ENCODE peak calls at places on chromosomes 12 and 14, in four cellular contexts. I is astrocyte; O is effector memory CD4-positive, alpha-beta T cell; Z is body of pancreas. Q is an unnamed sample. For H3K36me3 and H3K27me3, the result is how much of the 10 kb centered on the place peaks cover.

GRCh38 chr12:123243851-123244250 is 10.6 kb downstream of the MTRFR start:
- DNase-seq in Z (no peak), I (no peak), O (no peak), Q (no peak)

GRCh38 chr14:92967346-92967926 is 44.5 kb downstream of the CHGA start:
- DNase-seq in O (no peak), I (no peak), Z (no peak), Q (no peak)

GRCh38 chr12:29176951-29177350 is 27.9 kb downstream of the FAR2 start:
- DNase-seq in Z (no peak), O (no peak), I (no peak), Q (no peak)

GRCh38 chr12:24778486-24779304 is 170.2 kb downstream of the BCAT1 start:
- DNase-seq in Z (no peak), O (no peak), I (peak), Q (no peak)

GRCh38 chr14:55430024-55430690 is 10.3 kb downstream of the TBPL2 start:
- DNase-seq in Z (peak), O (no peak), I (peak), Q (peak)

GRCh38 chr14:65074449-65075155 is 27.7 kb downstream of the MAX start:
- DNase-seq in Z (no peak), O (no peak), I (no peak), Q (no peak)

GRCh38 chr14:73462078-73462715 is 3.9 kb upstream of the NUMB start:
- DNase-seq in O (no peak), I (peak), Z (peak), Q (peak)

GRCh38 chr12:103771466-103771865 is 69.6 kb downstream of the NT5DC3 start:
- DNase-seq in Z (peak), O (no peak), I (peak), Q (peak)

GRCh38 chr14:85599939-85600338 is 70.0 kb downstream of the FLRT2 start:
- DNase-seq in O (no peak), I (peak), Z (no peak), Q (no peak)

GRCh38 chr14:101962503-101962874 is 1.9 kb upstream of the DYNC1H1 start:
- DNase-seq in Z (peak), O (no peak), I (peak), Q (peak)

GRCh38 chr14:61337893-61338292 is 16.5 kb downstream of the PRKCH start:
- DNase-seq in O (peak), Z (no peak), I (no peak), Q (no peak)

GRCh38 chr14:80798878-80799277 is 142.7 kb downstream of the CEP128 start:
- DNase-seq in O (no peak), I (no peak), Z (no peak), Q (no peak)

GRCh38 chr12:11580125-11580751 is 69.2 kb upstream of the ETV6 start:
- DNase-seq in Z (no peak), O (no peak), I (peak), Q (peak)

GRCh38 chr12:31265722-31266121 is 60.2 kb downstream of the SINHCAF start:
- DNase-seq in Z (no peak), O (no peak), I (no peak), Q (no peak)

GRCh38 chr12:120006248-120006975 is 17.4 kb downstream of the BICDL1 start:
- DNase-seq in O (peak), Z (no peak), I (no peak), Q (no peak)

GRCh38 chr14:22539831-22540230 is 49.2 kb downstream of the DAD1 start:
- DNase-seq in O (no peak), Z (no peak), I (no peak), Q (no peak)

GRCh38 chr12:45547822-45548221 is 181.7 kb upstream of the ARID2 start:
- DNase-seq in Z (no peak), I (peak), O (no peak), Q (no peak)

GRCh38 chr14:63875311-63875710 is 22.5 kb downstream of the SYNE2 start:
- DNase-seq in O (no peak), I (peak), Z (no peak), Q (peak)

GRCh38 chr14:93019367-93019843 is 96.3 kb downstream of the ITPK1 start:
- DNase-seq in O (no peak), Z (peak), I (no peak), Q (no peak)

GRCh38 chr12:45381351-45381750 is 165.5 kb downstream of the ANO6 start:
- DNase-seq in O (no peak), I (no peak), Z (no peak), Q (no peak)

GRCh38 chr14:71414631-71415403 is 507.6 kb downstream of the PCNX1 start:
- DNase-seq in O (no peak), I (peak), Z (no peak), Q (no peak)

GRCh38 chr12:30661210-30661609 is 34.5 kb downstream of the IPO8 start:
- DNase-seq in O (no peak), Z (no peak), I (no peak), Q (no peak)

GRCh38 chr12:11578461-11578993 is 70.9 kb upstream of the ETV6 start:
- DNase-seq in O (no peak), I (no peak), Z (no peak), Q (no peak)

GRCh38 chr14:65637780-65638179 is 225.2 kb downstream of the FUT8 start:
- DNase-seq in Z (no peak), O (no peak), I (peak), Q (no peak)

GRCh38 chr14:24233538-24233866 is 773 bp downstream of the GMPR2 start:
- DNase-seq in I (no peak), Z (no peak), O (no peak), Q (no peak)

GRCh38 chr12:1886396-1887008 is 31.9 kb downstream of the CACNA2D4 start:
- DNase-seq in O (no peak), I (no peak), Z (no peak), Q (no peak)

GRCh38 chr12:131912526-131913274 is 16.4 kb upstream of the PUS1 start:
- DNase-seq in O (no peak), I (peak), Z (peak), Q (peak)

GRCh38 chr12:128245890-128246289 is 21.1 kb upstream of the TMEM132C start:
- DNase-seq in O (no peak), I (no peak), Z (no peak), Q (no peak)

GRCh38 chr12:90275088-90275487 is 566.5 kb upstream of the ATP2B1 start:
- DNase-seq in O (no peak), Z (no peak), I (no peak), Q (no peak)

GRCh38 chr12:56684745-56685369 is 3.2 kb downstream of the PTGES3 start:
- DNase-seq in Z (no peak), O (no peak), I (no peak), Q (no peak)

GRCh38 chr12:111789779-111790178 is 23.0 kb downstream of the ALDH2 start:
- DNase-seq in Z (no peak), I (no peak), O (no peak), Q (no peak)

GRCh38 chr12:111788178-111788654 is 21.5 kb downstream of the ALDH2 start:
- DNase-seq in O (no peak), I (no peak), Z (peak), Q (no peak)

GRCh38 chr12:111785651-111786050 is 18.9 kb downstream of the ALDH2 start:
- DNase-seq in I (peak), Z (no peak), O (no peak), Q (no peak)

GRCh38 chr12:111792155-111792876 is 25.6 kb downstream of the ALDH2 start:
- DNase-seq in Z (peak), I (no peak), O (no peak), Q (peak)

GRCh38 chr12:111791507-111791906 is 24.8 kb downstream of the ALDH2 start:
- DNase-seq in Z (no peak), I (no peak), O (no peak), Q (no peak)
- H3K36me3 ChIP-seq in Z (under half), I (under half), O (under half), Q (under half)

GRCh38 chr12:130156652-130157275 is 5.5 kb upstream of the FZD10 start:
- DNase-seq in O (no peak), Z (no peak), I (no peak), Q (no peak)

GRCh38 chr12:130160711-130161231 is 1.5 kb upstream of the FZD10 start:
- DNase-seq in Z (no peak), I (no peak), O (no peak), Q (no peak)

GRCh38 chr12:130157998-130158774 is 4.1 kb upstream of the FZD10 start:
- DNase-seq in O (no peak), Z (no peak), I (no peak), Q (no peak)

GRCh38 chr12:130160306-130160705 is 2.0 kb upstream of the FZD10 start:
- DNase-seq in I (no peak), O (no peak), Z (no peak), Q (no peak)

GRCh38 chr12:130158775-130159100 is 3.5 kb upstream of the FZD10 start:
- DNase-seq in I (no peak), O (no peak), Z (no peak), Q (no peak)
- H3K27me3 ChIP-seq in I (under half), O (under half), Z (under half), Q (under half)

DNA sequence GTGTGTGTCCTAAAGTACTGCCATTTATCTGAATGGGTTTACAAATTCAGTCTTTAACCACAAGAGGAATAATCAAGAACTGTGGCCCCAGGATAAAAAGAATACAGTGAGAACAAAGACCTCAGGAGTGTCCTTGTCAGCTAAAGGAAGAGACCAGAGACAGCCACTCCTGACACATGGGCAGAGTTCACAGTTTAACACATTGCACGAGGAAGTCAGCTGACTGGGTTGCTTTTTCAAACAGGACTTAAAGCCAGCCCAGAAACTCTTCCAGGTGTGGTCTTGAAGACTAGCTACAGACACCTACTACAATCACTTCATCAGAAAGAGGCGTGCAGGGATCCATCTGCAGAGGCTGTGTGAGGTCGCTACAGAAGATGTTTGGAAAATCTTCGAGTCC is 42.8 kb downstream of the GNS start:
- DNase-seq in Z (no peak), O (no peak), I (no peak), Q (peak)
- H3K36me3 ChIP-seq in Z (under half), O (under half), I (under half), Q (under half)

DNA sequence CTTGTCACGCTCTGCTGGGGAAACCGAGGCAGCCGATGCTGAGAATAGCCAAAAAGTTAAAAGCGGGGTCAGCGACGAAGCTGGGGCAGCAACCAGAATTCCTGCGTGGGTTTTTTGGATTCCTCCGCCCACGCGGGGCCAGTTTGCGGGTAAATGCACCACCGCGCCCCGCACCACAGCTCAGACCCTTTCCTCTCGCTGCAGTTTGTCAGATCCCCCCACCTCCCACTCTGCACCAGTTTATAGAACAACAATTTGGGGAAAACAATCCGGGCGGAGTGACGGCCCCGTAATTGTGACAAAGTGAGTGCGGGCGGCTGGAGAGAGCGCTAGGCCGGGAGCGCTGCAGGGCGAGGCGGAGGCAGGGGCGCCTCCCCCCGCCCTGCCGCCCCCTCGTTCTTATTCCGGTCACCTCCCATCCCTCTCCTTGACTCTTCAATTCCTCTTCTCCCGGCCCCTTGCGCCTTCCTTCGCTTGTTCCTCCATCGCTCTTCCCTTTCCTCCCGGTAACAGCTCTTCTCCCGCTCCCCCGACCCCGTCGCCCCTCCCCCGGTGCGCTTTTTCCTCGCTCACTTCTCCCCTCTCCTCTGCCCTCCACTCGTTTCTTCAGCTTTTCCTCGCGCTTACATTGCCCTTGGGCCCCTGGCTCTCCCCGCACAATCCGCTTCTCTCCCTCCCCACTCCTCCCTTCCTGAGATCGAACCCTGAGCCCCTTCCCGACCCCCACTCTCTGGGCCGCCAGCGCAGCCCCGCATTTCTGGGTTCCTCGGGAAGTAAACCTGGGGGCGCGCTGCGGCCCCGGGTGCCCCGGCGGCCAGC is 639 bp upstream of the DNAJC22 start:
- DNase-seq in O (no peak), Z (no peak), I (no peak), Q (no peak)
- H3K27me3 ChIP-seq in O (half or more), Z (under half), I (under half), Q (half or more)

GRCh38 chr14:77307099-77307496 is 13.6 kb downstream of the POMT2 start:
- DNase-seq in O (no peak), Z (no peak), I (no peak), Q (no peak)
- H3K36me3 ChIP-seq in O (under half), Z (under half), I (under half), Q (under half)

GRCh38 chr14:28121512-28122297 is 644.9 kb upstream of the FOXG1 start:
- DNase-seq in I (no peak), O (no peak), Z (no peak), Q (no peak)

GRCh38 chr14:28116716-28117115 is 649.9 kb upstream of the FOXG1 start:
- DNase-seq in O (no peak), I (no peak), Z (no peak), Q (no peak)

GRCh38 chr14:28119849-28120248 is 646.7 kb upstream of the FOXG1 start:
- DNase-seq in I (no peak), O (no peak), Z (no peak), Q (no peak)
- H3K27me3 ChIP-seq in I (under half), O (under half), Z (under half), Q (under half)

DNA sequence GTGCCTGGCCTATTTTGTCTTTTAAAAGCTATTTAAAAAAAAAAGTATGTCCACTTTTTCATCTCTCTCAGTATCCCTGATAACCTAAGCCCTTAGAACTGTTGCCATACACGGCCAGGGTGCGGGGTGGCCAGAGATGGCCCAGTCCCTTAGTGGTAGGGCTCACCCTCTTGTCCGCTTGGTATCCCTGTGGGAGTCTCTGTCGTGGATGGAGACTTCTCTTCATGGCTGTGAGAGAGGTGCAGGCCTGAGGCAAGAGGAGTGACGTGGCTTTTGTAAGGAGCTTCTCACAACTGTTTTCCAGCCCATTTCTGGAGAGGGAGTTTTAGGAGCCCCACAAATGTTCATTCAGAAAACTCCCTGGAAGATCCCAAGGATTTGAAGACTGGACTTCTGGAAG is 26.8 kb downstream of the XRCC3 start:
- DNase-seq in O (no peak), Z (no peak), I (no peak), Q (no peak)
- H3K36me3 ChIP-seq in O (under half), Z (under half), I (under half), Q (under half)

GRCh38 chr12:111255261-111255660 is 113.6 kb downstream of the PHETA1 start:
- DNase-seq in O (no peak), I (no peak), Z (no peak), Q (no peak)
- H3K27me3 ChIP-seq in O (under half), I (under half), Z (under half), Q (under half)

GRCh38 chr14:90291699-90292098 is 35.3 kb downstream of the PSMC1 start:
- DNase-seq in I (no peak), Z (no peak), O (no peak), Q (no peak)
- H3K36me3 ChIP-seq in I (under half), Z (under half), O (under half), Q (under half)

GRCh38 chr12:54144738-54145137 is 44.0 kb downstream of the SMUG1 start:
- DNase-seq in I (no peak), Z (no peak), O (no peak), Q (no peak)

GRCh38 chr12:54140958-54141388 is 47.8 kb downstream of the SMUG1 start:
- DNase-seq in I (no peak), Z (no peak), O (no peak), Q (no peak)

GRCh38 chr12:54143233-54143986 is 45.4 kb downstream of the SMUG1 start:
- DNase-seq in Z (no peak), O (no peak), I (no peak), Q (no peak)

GRCh38 chr12:54139030-54139429 is 49.8 kb downstream of the SMUG1 start:
- DNase-seq in I (no peak), O (no peak), Z (no peak), Q (no peak)

GRCh38 chr12:54141534-54142475 is 47.0 kb downstream of the SMUG1 start:
- DNase-seq in I (peak), Z (no peak), O (no peak), Q (no peak)
- H3K27me3 ChIP-seq in I (under half), Z (under half), O (under half), Q (under half)

Q was measured in colonic mucosa.